ENCODE peak calls at places on chromosomes 1 and 21, in six cellular contexts. Y is GM12891, V is GM12878, H is K562, P is H1, R is HepG2. F is an unnamed sample.

GRCh38 chr1:199084293-199084692 is 445.5 kb downstream of the PTPRC start:
- DNase-seq in P (no peak), R (no peak), H (no peak), V (no peak), Y (no peak), F (no peak)

GRCh38 chr1:79198841-79199240 is 192.3 kb upstream of the ADGRL4 start:
- DNase-seq in R (no peak), P (no peak), V (no peak), Y (no peak), H (no peak), F (no peak)

GRCh38 chr1:165367375-165367993 is 11.0 kb upstream of the LMX1A start:
- DNase-seq in P (peak; percentile 98), R (peak; percentile 73), V (peak; percentile 3), H (peak; percentile 80), Y (peak; percentile 62), F (peak; percentile 51)

GRCh38 chr1:177219458-177220390 is 49.0 kb downstream of the BRINP2 start:
- DNase-seq in V (no peak), P (no peak), R (no peak), Y (no peak), H (no peak), F (no peak)

GRCh38 chr1:33381979-33382378 is 48.9 kb downstream of the PHC2 start:
- DNase-seq in Y (no peak), V (no peak), R (no peak), P (no peak), H (no peak), F (no peak)

GRCh38 chr1:15923241-15923640 is 52.7 kb downstream of the ZBTB17 start:
- DNase-seq in P (no peak), R (no peak), Y (no peak), H (no peak), V (no peak), F (no peak)

GRCh38 chr1:205227584-205228006 is at the start of gene TMCC2:
- DNase-seq in R (peak; percentile 49), Y (peak; percentile 88), P (peak; percentile 97), V (no peak), H (peak; percentile 98), F (peak; percentile 92)

GRCh38 chr1:156882543-156882942 is 11.0 kb upstream of the PEAR1 start:
- DNase-seq in Y (no peak), V (no peak), P (no peak), R (no peak), H (peak; percentile 51), F (no peak)

GRCh38 chr1:1359668-1360468 is 1.5 kb upstream of the MXRA8 start:
- DNase-seq in V (no peak), H (no peak), R (peak; percentile 50), P (no peak), Y (no peak), F (no peak)

GRCh38 chr1:8705104-8705503 is 112.3 kb downstream of the RERE start:
- DNase-seq in R (no peak), Y (no peak), H (no peak), V (no peak), P (no peak), F (no peak)

GRCh38 chr21:15000076-15000475 is 64.7 kb downstream of the NRIP1 start:
- DNase-seq in H (no peak), P (no peak), Y (no peak), R (no peak), V (no peak), F (no peak)

GRCh38 chr1:232613752-232614381 is 16.1 kb downstream of the SIPA1L2 start:
- DNase-seq in H (no peak), P (no peak), R (no peak), V (no peak), Y (no peak), F (no peak)

GRCh38 chr1:66282343-66282852 is 251.6 kb upstream of the SGIP1 start:
- DNase-seq in V (peak; percentile 98), Y (no peak), R (no peak), P (no peak), H (no peak), F (peak; percentile 23)

GRCh38 chr1:237258871-237259270 is 216.9 kb downstream of the RYR2 start:
- DNase-seq in H (no peak), V (no peak), P (no peak), Y (no peak), R (no peak), F (no peak)

GRCh38 chr1:156510709-156511108 is 10.1 kb upstream of the MEF2D start:
- DNase-seq in Y (no peak), H (no peak), R (no peak), V (no peak), P (no peak), F (no peak)

GRCh38 chr1:103525114-103525606 is 339 bp upstream of the RNPC3 start:
- DNase-seq in P (no peak), Y (no peak), V (no peak), R (peak; percentile 48), H (peak; percentile 70), F (peak; percentile 5)

GRCh38 chr1:4726620-4727341 is 72.4 kb downstream of the AJAP1 start:
- DNase-seq in P (no peak), R (no peak), V (no peak), H (no peak), Y (no peak), F (no peak)

GRCh38 chr1:108951242-108951641 is 12.0 kb downstream of the CLCC1 start:
- DNase-seq in R (no peak), P (no peak), Y (no peak), H (no peak), V (no peak), F (no peak)

GRCh38 chr1:87100271-87100670 is 185.8 kb downstream of the HS2ST1 start:
- DNase-seq in V (no peak), H (no peak), P (no peak), Y (no peak), R (no peak), F (no peak)

GRCh38 chr1:19088717-19089442 is 121.2 kb downstream of the UBR4 start:
- DNase-seq in R (no peak), H (no peak), V (peak; percentile 15), Y (no peak), P (no peak), F (no peak)

GRCh38 chr1:183277821-183278735 is 92.0 kb downstream of the LAMC2 start:
- DNase-seq in P (no peak), R (no peak), H (no peak), V (no peak), Y (no peak), F (no peak)

GRCh38 chr1:30336550-30337426 is 386.6 kb downstream of the MATN1 start:
- DNase-seq in V (no peak), Y (no peak), P (peak; percentile 24), H (no peak), R (no peak), F (no peak)

GRCh38 chr1:198667796-198668195 is 29.0 kb downstream of the PTPRC start:
- DNase-seq in R (no peak), P (no peak), H (no peak), V (no peak), Y (no peak), F (no peak)

GRCh38 chr1:20661235-20662109 is at the start of gene DDOST:
- DNase-seq in Y (peak; percentile 97), P (peak; percentile 95), V (peak; percentile 94), H (peak; percentile 100), R (peak; percentile 98), F (peak; percentile 97)

GRCh38 chr1:18908911-18909771 is 6.8 kb upstream of the ALDH4A1 start:
- DNase-seq in H (peak; percentile 87), Y (no peak), V (no peak), R (no peak), P (no peak), F (no peak)

GRCh38 chr1:227947678-227948492 is at the start of gene WNT9A:
- DNase-seq in R (no peak), H (peak; percentile 95), P (peak; percentile 78), Y (peak; percentile 72), V (no peak), F (peak; percentile 55)

GRCh38 chr1:243734311-243734700 is 115.7 kb downstream of the AKT3 start:
- DNase-seq in Y (no peak), V (no peak), H (no peak), R (no peak), P (no peak), F (no peak)

GRCh38 chr1:22808846-22809501 is 98.3 kb downstream of the EPHB2 start:
- DNase-seq in Y (no peak), R (no peak), H (no peak), P (no peak), V (no peak), F (no peak)
- TF ChIP-seq TAF1 in Y (no peak), R (no peak), H (no peak), P (no peak), V (no peak), F (no peak)

GRCh38 chr1:54052934-54053744 is at the start of the genes TCEANC2 and TMEM59:
- DNase-seq in Y (peak; percentile 79), V (peak; percentile 99), H (peak; percentile 95), R (peak; percentile 96), P (peak; percentile 88), F (peak; percentile 86)
- TF ChIP-seq POLR2A in Y (peak; percentile 67), V (peak; percentile 75), H (peak; percentile 82), R (peak; percentile 21), P (peak; percentile 55), F (peak; percentile 59)

GRCh38 chr21:44666401-44667320 is at the start of gene KRTAP12-2:
- DNase-seq in Y (no peak), H (no peak), P (no peak), V (no peak), R (no peak), F (no peak)

GRCh38 chr21:44677881-44678280 is 4.1 kb downstream of the KRTAP12-1 start:
- DNase-seq in R (no peak), V (no peak), P (no peak), H (no peak), Y (no peak), F (no peak)

GRCh38 chr21:44670642-44671432 is 4.1 kb upstream of the KRTAP12-2 start:
- DNase-seq in V (no peak), H (no peak), R (no peak), Y (no peak), P (no peak), F (no peak)

GRCh38 chr21:44667612-44668011 is 885 bp upstream of the KRTAP12-2 start:
- DNase-seq in H (no peak), V (no peak), P (no peak), R (no peak), Y (no peak), F (no peak)

GRCh38 chr21:44671911-44672310 is 5.2 kb upstream of the KRTAP12-2 start:
- DNase-seq in R (no peak), H (no peak), V (no peak), P (no peak), Y (no peak), F (no peak)
- TF ChIP-seq POLR2AphosphoS5 in R (no peak), H (no peak), V (no peak), P (no peak), Y (no peak), F (no peak)

GRCh38 chr1:23527366-23527765 is 3.7 kb downstream of the E2F2 start:
- DNase-seq in Y (no peak), H (no peak), P (no peak), V (no peak), R (no peak), F (no peak)

GRCh38 chr1:23530089-23530749 is 814 bp downstream of the E2F2 start:
- DNase-seq in P (no peak), V (no peak), H (peak; percentile 46), R (no peak), Y (no peak), F (no peak)

GRCh38 chr1:23526329-23527041 is 4.5 kb downstream of the E2F2 start:
- DNase-seq in H (no peak), V (no peak), P (no peak), Y (no peak), R (no peak), F (no peak)

GRCh38 chr1:23529146-23530088 is 1.6 kb downstream of the E2F2 start:
- DNase-seq in V (no peak), P (no peak), R (no peak), H (peak; percentile 70), Y (no peak), F (no peak)

GRCh38 chr1:23528245-23528978 is 2.6 kb downstream of the E2F2 start:
- DNase-seq in H (peak; percentile 88), R (peak; percentile 85), Y (no peak), V (peak; percentile 76), P (no peak), F (peak; percentile 63)
- TF ChIP-seq TAF1 in H (no peak), R (no peak), Y (no peak), V (peak; percentile 53), P (no peak), F (no peak)

F was measured in GM12892.